ENCODE peak calls at places on chromosomes 12 and 14, in six cellular contexts. One of them, this sample, is unnamed.

GRCh38 chr12:60281522-60281921 is 685.7 kb downstream of the SLC16A7 start:
- DNase-seq in GM13977: no peak
- DNase-seq in NCI-H1092: no peak
- DNase-seq in left kidney: no peak
- DNase-seq in NCI-H1048: no peak
- DNase-seq in AG08395: no peak
- DNase-seq in this sample: no peak

GRCh38 chr14:23351681-23352505 is 794 bp downstream of the SLC22A17 start:
- DNase-seq in GM13977: no peak
- DNase-seq in NCI-H1092: peak; percentile 54
- DNase-seq in left kidney: peak; percentile 73
- DNase-seq in NCI-H1048: no peak
- DNase-seq in AG08395: no peak
- DNase-seq in this sample: no peak

GRCh38 chr12:62631531-62632520 is 165.2 kb downstream of the MON2 start:
- DNase-seq in GM13977: peak; percentile 75
- DNase-seq in NCI-H1092: no peak
- DNase-seq in left kidney: peak; percentile 85
- DNase-seq in NCI-H1048: no peak
- DNase-seq in AG08395: peak; percentile 93
- DNase-seq in this sample: peak; percentile 90

GRCh38 chr14:60537663-60538062 is 28.7 kb downstream of the SIX6 start:
- DNase-seq in GM13977: no peak
- DNase-seq in NCI-H1092: no peak
- DNase-seq in left kidney: no peak
- DNase-seq in NCI-H1048: no peak
- DNase-seq in AG08395: no peak
- DNase-seq in this sample: no peak

GRCh38 chr12:77609016-77609415 is 221.7 kb upstream of the NAV3 start:
- DNase-seq in GM13977: no peak
- DNase-seq in NCI-H1092: no peak
- DNase-seq in left kidney: peak; percentile 8
- DNase-seq in NCI-H1048: no peak
- DNase-seq in AG08395: no peak
- DNase-seq in this sample: no peak

GRCh38 chr12:87690236-87690810 is 338.9 kb downstream of the C12orf50 start:
- DNase-seq in GM13977: no peak
- DNase-seq in NCI-H1092: no peak
- DNase-seq in left kidney: no peak
- DNase-seq in NCI-H1048: no peak
- DNase-seq in AG08395: no peak
- DNase-seq in this sample: no peak

GRCh38 chr12:108884116-108885012 is 4.5 kb downstream of the DAO start:
- DNase-seq in GM13977: peak; percentile 74
- DNase-seq in NCI-H1092: no peak
- DNase-seq in left kidney: peak; percentile 33
- DNase-seq in NCI-H1048: no peak
- DNase-seq in AG08395: peak; percentile 37
- DNase-seq in this sample: peak; percentile 28

GRCh38 chr12:52044284-52044983 is 6.8 kb upstream of the NR4A1 start:
- DNase-seq in GM13977: no peak
- DNase-seq in NCI-H1092: no peak
- DNase-seq in left kidney: no peak
- DNase-seq in NCI-H1048: no peak
- DNase-seq in AG08395: peak; percentile 91
- DNase-seq in this sample: peak; percentile 65

GRCh38 chr14:95255487-95255886 is 64.2 kb downstream of the CLMN start:
- DNase-seq in GM13977: no peak
- DNase-seq in NCI-H1092: no peak
- DNase-seq in left kidney: peak; percentile 94
- DNase-seq in NCI-H1048: no peak
- DNase-seq in AG08395: peak; percentile 40
- DNase-seq in this sample: no peak

GRCh38 chr14:21475767-21476525 is 813 bp downstream of the RAB2B start:
- DNase-seq in GM13977: no peak
- DNase-seq in NCI-H1092: no peak
- DNase-seq in left kidney: no peak
- DNase-seq in NCI-H1048: no peak
- DNase-seq in AG08395: no peak
- DNase-seq in this sample: no peak

This sample was measured in myocyte.